ENCODE peak calls at places on chromosomes 16 and 17, in five cellular contexts. W is GM23248, Y is neural progenitor cell, Z is HCT116, S is MM.1S. C is an unnamed sample.

GRCh38 chr16:8934601-8935000 is 29.1 kb downstream of the USP7 start:
- DNase-seq in Z (no peak), S (no peak), W (no peak), Y (no peak), C (no peak)

GRCh38 chr16:69941251-69942098 is 9.7 kb upstream of the CLEC18A start:
- DNase-seq in S (no peak), Y (no peak), W (peak; percentile 35), Z (no peak), C (no peak)

GRCh38 chr16:65312071-65312470 is 190.2 kb upstream of the CDH11 start:
- DNase-seq in Z (no peak), W (peak; percentile 82), Y (no peak), S (no peak), C (peak; percentile 7)

GRCh38 chr16:16036359-16036792 is 87.0 kb downstream of the ABCC1 start:
- DNase-seq in S (no peak), Y (peak; percentile 31), W (no peak), Z (no peak), C (no peak)

GRCh38 chr16:72291121-72291520 is 119.2 kb upstream of the PMFBP1 start:
- DNase-seq in Y (no peak), S (no peak), W (peak; percentile 54), Z (peak; percentile 44), C (no peak)

GRCh38 chr17:10772425-10773380 is 31.2 kb downstream of the TMEM238L start:
- DNase-seq in Z (peak; percentile 26), W (no peak), S (peak; percentile 45), Y (peak; percentile 82), C (peak; percentile 83)

GRCh38 chr16:74680681-74681080 is 14.0 kb upstream of the RFWD3 start:
- DNase-seq in Z (no peak), S (no peak), W (no peak), Y (no peak), C (no peak)

GRCh38 chr17:37546242-37546641 is 56.6 kb downstream of the DUSP14 start:
- DNase-seq in Z (no peak), S (no peak), Y (no peak), W (no peak), C (no peak)

GRCh38 chr16:9016824-9017223 is 53.1 kb upstream of the USP7 start:
- DNase-seq in W (no peak), Z (no peak), Y (no peak), S (no peak), C (no peak)

GRCh38 chr17:78613423-78613822 is 36.2 kb upstream of the DNAH17 start:
- DNase-seq in Y (no peak), W (no peak), S (no peak), Z (no peak), C (no peak)

GRCh38 chr17:67379251-67379630 is 2.2 kb downstream of the PITPNC1 start:
- DNase-seq in Y (no peak), S (no peak), Z (no peak), W (no peak), C (no peak)

GRCh38 chr17:68509151-68510057 is 2.8 kb upstream of the PRKAR1A start:
- DNase-seq in W (no peak), Z (no peak), S (peak; percentile 47), Y (no peak), C (peak; percentile 14)

GRCh38 chr17:79707931-79708891 is 22.5 kb upstream of the ENPP7 start:
- DNase-seq in S (peak; percentile 40), Z (peak; percentile 34), W (peak; percentile 53), Y (peak; percentile 76), C (peak; percentile 73)

GRCh38 chr17:48113201-48113676 is 5.7 kb downstream of the SNX11 start:
- DNase-seq in W (no peak), S (no peak), Y (no peak), Z (no peak), C (no peak)

GRCh38 chr16:75224683-75225082 is 5.9 kb downstream of the CTRB1 start:
- DNase-seq in Z (no peak), W (no peak), Y (no peak), S (no peak), C (no peak)

GRCh38 chr17:64024781-64025731 is 4.6 kb upstream of the ICAM2 start:
- DNase-seq in W (peak; percentile 47), Z (no peak), Y (no peak), S (no peak), C (peak; percentile 43)

GRCh38 chr17:80221401-80221800 is 1.2 kb downstream of the SLC26A11 start:
- DNase-seq in Y (no peak), Z (no peak), S (no peak), W (no peak), C (no peak)

GRCh38 chr17:28468781-28469180 is 4.7 kb upstream of the SLC13A2 start:
- DNase-seq in Y (no peak), W (no peak), Z (no peak), S (peak; percentile 19), C (peak; percentile 32)

GRCh38 chr17:28471127-28471453 is 2.4 kb upstream of the SLC13A2 start:
- DNase-seq in Y (no peak), W (peak; percentile 22), S (no peak), Z (no peak), C (no peak)

GRCh38 chr17:28471531-28472342 is 1.7 kb upstream of the SLC13A2 start:
- DNase-seq in Z (no peak), W (no peak), Y (no peak), S (no peak), C (peak; percentile 7)

GRCh38 chr17:28469376-28469775 is 4.1 kb upstream of the SLC13A2 start:
- DNase-seq in W (no peak), Z (no peak), Y (no peak), S (no peak), C (no peak)

GRCh38 chr17:28470266-28471126 is 2.9 kb upstream of the SLC13A2 start:
- DNase-seq in W (no peak), Y (no peak), S (no peak), Z (no peak), C (no peak)
- TF ChIP-seq EZH2phosphoT487 in W (no peak), Y (no peak), S (no peak), Z (no peak), C (no peak)

GRCh38 chr16:84932691-84933090 is 78.6 kb downstream of the ZDHHC7 start:
- DNase-seq in S (no peak), Z (no peak), Y (no peak), W (no peak), C (no peak)

GRCh38 chr16:84931107-84931494 is 80.2 kb downstream of the ZDHHC7 start:
- DNase-seq in S (no peak), Z (no peak), W (no peak), Y (no peak), C (no peak)

GRCh38 chr16:84937196-84937935 is 74.0 kb downstream of the ZDHHC7 start:
- DNase-seq in Y (no peak), Z (no peak), S (no peak), W (no peak), C (no peak)

GRCh38 chr16:84931506-84931905 is 79.8 kb downstream of the ZDHHC7 start:
- DNase-seq in Z (no peak), Y (no peak), S (no peak), W (peak; percentile 63), C (no peak)

GRCh38 chr16:84933774-84934571 is 77.4 kb downstream of the ZDHHC7 start:
- DNase-seq in Z (no peak), W (peak; percentile 75), S (no peak), Y (no peak), C (no peak)
- H3K9ac ChIP-seq in Z (no peak overlapping the region), W (peak overlapping the region; percentile 48), S (no peak overlapping the region), Y (no peak overlapping the region), C (no peak overlapping the region)

DNA sequence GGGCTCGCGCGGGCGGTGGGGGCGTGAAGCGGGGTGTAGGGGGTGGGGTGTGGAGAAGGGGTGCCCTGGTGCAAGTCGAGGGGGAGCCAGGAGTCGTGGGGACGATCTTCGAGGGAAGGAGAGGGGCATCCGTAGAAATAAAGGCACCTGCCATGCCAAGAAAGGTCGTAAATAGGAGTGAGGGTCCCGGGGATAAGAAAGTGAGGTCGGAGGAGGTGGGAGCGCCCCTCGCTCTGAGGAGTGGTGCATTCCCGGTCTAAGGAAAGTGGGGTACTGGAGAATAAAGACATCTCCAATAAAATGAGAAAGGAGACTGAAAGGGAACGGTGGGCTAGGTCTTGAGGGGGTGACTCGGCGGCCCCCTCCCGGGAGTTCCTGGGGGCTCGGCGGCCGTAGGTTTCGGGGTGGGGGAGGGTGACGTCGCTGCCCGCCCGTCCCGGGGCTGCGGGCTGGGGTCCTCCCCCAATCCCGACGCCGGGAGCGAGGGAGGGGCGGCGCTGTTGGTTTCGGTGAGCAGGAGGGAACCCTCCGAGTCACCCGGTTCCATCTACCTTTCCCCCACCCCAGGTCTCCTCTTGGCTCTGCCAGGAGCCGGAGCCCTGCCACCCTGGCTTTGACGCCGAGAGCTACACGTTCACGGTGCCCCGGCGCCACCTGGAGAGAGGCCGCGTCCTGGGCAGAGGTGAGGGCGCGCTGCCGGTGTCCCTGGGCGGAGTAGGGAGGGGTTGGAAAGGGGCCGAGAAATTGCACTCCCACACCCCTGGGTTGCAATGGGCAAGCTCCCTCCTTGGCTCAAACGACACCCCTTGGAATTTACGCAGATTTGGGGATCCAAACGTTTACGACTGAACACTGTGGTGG is 868 bp downstream of the CDH1 start:
- DNase-seq in S (no peak), Y (peak; percentile 23), W (no peak), Z (no peak), C (peak; percentile 52)
- TF ChIP-seq EZH2 in S (no peak), Y (peak; percentile 76), W (peak; percentile 89), Z (no peak), C (no peak)

GRCh38 chr17:46742539-46743270 is 75.8 kb downstream of the WNT3 start:
- DNase-seq in W (peak; percentile 98), Z (peak; percentile 57), S (no peak), Y (no peak), C (peak; percentile 93)
- TF ChIP-seq EZH2phosphoT487 in W (no peak), Z (no peak), S (no peak), Y (no peak), C (no peak)

GRCh38 chr17:8122391-8122922 is 1.4 kb downstream of the HES7 start:
- DNase-seq in W (peak; percentile 72), Z (no peak), Y (peak; percentile 57), S (no peak), C (peak; percentile 5)
- H3K9ac ChIP-seq in W (peak overlapping the region; percentile 51), Z (peak overlapping the region; percentile 51), Y (no peak overlapping the region), S (peak overlapping the region; percentile 20), C (no peak overlapping the region)

DNA sequence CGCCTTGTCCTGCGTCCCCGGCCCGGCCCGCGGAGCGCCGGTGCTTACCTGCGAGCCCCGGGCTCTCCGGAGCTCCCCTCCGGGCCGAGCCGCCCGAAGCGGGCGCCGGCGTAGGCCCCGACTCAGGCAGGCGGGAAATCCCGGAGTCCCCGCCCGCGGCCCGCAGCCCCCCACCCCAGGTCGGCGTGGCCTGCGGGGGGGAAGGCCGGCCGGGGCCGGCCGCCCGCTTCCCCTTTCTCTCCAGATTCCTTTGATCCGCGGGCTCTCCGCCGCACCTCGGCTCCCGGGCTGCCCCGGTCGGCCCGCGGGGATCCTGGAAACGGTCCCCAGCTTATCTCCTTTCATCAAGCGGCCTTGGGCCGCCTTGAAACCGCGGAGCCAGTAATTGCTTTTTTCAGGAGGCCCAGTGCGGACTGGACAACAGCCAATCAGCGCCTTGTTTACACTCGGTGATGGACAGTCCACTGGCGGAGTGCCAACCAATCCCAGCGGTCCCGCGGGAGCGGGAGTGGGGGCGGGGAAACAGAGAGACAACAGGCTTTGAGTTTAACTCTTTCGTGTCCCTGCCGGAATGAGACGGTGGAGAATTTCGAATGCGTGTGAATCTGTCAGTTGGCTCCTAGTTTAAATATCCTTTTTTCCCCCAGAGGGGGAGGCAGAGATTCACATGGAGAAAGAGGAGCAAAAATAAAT is 1.4 kb upstream of the BAHCC1 start:
- DNase-seq in S (peak; percentile 99), W (peak; percentile 100), Z (peak; percentile 100), Y (peak; percentile 100), C (peak; percentile 100)
- TF ChIP-seq EZH2 in S (no peak), W (no peak), Z (no peak), Y (no peak), C (no peak)

C was measured in PC-3.